ENCODE peak calls at places on chromosomes 4 and X, in nine cellular contexts. P is activated T-helper 2 cell treated with anti-CD3 and anti-CD28 coated beads, Interferon-gamma antibody, Interleukin-2, Interleukin-4, amounts not matched to agents 10 μg/mL and 5 μg/mL and 100 μg/mL, durations not matched to agents 14 hours and 24 hours and 36 hours; Y is OCI-LY7; J is NCI-H1417 treated with DMSO at 0.1 percent for 48 hours; L is NCI-H1436; U is NCI-H2029 treated with DMSO at 0.1 percent for 48 hours; E is suprapubic skin; M is HFF-Myc; S is lung microvascular endothelial cell. T is an unnamed sample.

GRCh38 chr4:4339504-4340085 is 47.3 kb upstream of the NSG1 start:
- DNase-seq in U (no peak), L (no peak), E (no peak), S (no peak), M (no peak), P (no peak), J (no peak), Y (no peak), T (no peak)

GRCh38 chr4:168695288-168695687 is 198.4 kb downstream of the PALLD start:
- DNase-seq in U (no peak), L (no peak), S (peak; percentile 12), Y (no peak), P (no peak), E (no peak), M (no peak), J (no peak), T (no peak)

GRCh38 chr4:140158234-140159030 is 4.4 kb upstream of the MAML3 start:
- DNase-seq in P (no peak), M (no peak), U (peak; percentile 95), J (no peak), Y (peak; percentile 13), L (no peak), E (no peak), S (peak; percentile 63), T (peak; percentile 37)

GRCh38 chr4:121668368-121669162 is 28.2 kb downstream of the ANXA5 start:
- DNase-seq in U (no peak), P (no peak), S (no peak), M (peak; percentile 96), J (no peak), Y (no peak), L (no peak), E (no peak), T (peak; percentile 90)

GRCh38 chrX:35726176-35726575 is 72.0 kb upstream of the MAGEB16 start:
- DNase-seq in U (no peak), S (peak; percentile 11), P (no peak), Y (peak; percentile 10), M (no peak), L (no peak), E (no peak), J (no peak), T (no peak)

GRCh38 chrX:139932077-139932900 is 564 bp downstream of the ATP11C start:
- DNase-seq in L (peak; percentile 51), S (peak; percentile 62), M (no peak), Y (peak; percentile 45), J (no peak), U (no peak), P (peak; percentile 14), E (peak; percentile 74), T (peak; percentile 0)

GRCh38 chrX:80799616-80800015 is 10.1 kb downstream of the BRWD3 start:
- DNase-seq in S (no peak), E (no peak), U (no peak), L (no peak), P (no peak), J (no peak), M (no peak), Y (peak; percentile 10), T (no peak)

GRCh38 chr4:189771696-189772361 is 168.8 kb upstream of the FRG1 start:
- DNase-seq in M (no peak), S (no peak), L (no peak), P (no peak), U (no peak), Y (no peak), E (no peak), J (no peak), T (no peak)

GRCh38 chr4:89751416-89751815 is 85.5 kb downstream of the SNCA start:
- DNase-seq in P (no peak), M (no peak), Y (no peak), S (peak; percentile 35), J (no peak), E (no peak), L (no peak), U (no peak), T (no peak)

GRCh38 chr4:186798951-186799659 is 75.4 kb upstream of the FAT1 start:
- DNase-seq in P (no peak), U (no peak), E (no peak), S (no peak), M (no peak), Y (no peak), J (no peak), L (no peak), T (no peak)

T was measured in brain pericyte.